ENCODE peak calls at places on chromosomes 12 and 14, in eight cellular contexts. T, E, K, V, S, M, J and O are unnamed samples.

GRCh38 chr12:41213107-41213506 is 25.0 kb downstream of the PDZRN4 start:
- DNase-seq in T (no peak), E (no peak), K (no peak), V (no peak), S (no peak), M (no peak), J (no peak), O (no peak)

GRCh38 chr14:52998376-52999010 is 47.6 kb upstream of the FERMT2 start:
- DNase-seq in T (peak), E (no peak), K (no peak), V (peak), S (no peak), M (no peak), J (no peak), O (no peak)

GRCh38 chr14:99316281-99317163 is 44.5 kb upstream of the BCL11B start:
- DNase-seq in T (no peak), E (no peak), K (no peak), V (no peak), S (no peak), M (peak), J (no peak), O (no peak)

GRCh38 chr12:132623072-132623869 is 4.7 kb downstream of the P2RX2 start:
- DNase-seq in T (no peak), E (no peak), K (no peak), V (no peak), S (no peak), M (no peak), J (no peak), O (no peak)

GRCh38 chr12:20931894-20932293 is 121.4 kb downstream of the SLCO1B3 start:
- DNase-seq in T (no peak), E (no peak), K (no peak), V (no peak), S (no peak), M (no peak), J (no peak), O (no peak)

GRCh38 chr12:9717070-9717925 is 15.6 kb downstream of the CLECL1 start:
- DNase-seq in T (no peak), E (no peak), K (no peak), V (no peak), S (no peak), M (no peak), J (no peak), O (no peak)

GRCh38 chr14:58193542-58193941 is 6.4 kb upstream of the ACTR10 start:
- DNase-seq in T (no peak), E (no peak), K (no peak), V (no peak), S (no peak), M (no peak), J (no peak), O (no peak)

GRCh38 chr14:49999216-49999761 is 106.4 kb downstream of the ARF6 start:
- DNase-seq in T (peak), E (peak), K (peak), V (peak), S (peak), M (peak), J (peak), O (peak)

GRCh38 chr14:63383776-63384367 is 65.1 kb upstream of the GPHB5 start:
- DNase-seq in T (no peak), E (no peak), K (no peak), V (no peak), S (no peak), M (no peak), J (peak), O (no peak)

GRCh38 chr14:51774209-51774608 is 86.2 kb upstream of the GNG2 start:
- DNase-seq in T (no peak), E (no peak), K (no peak), V (no peak), S (no peak), M (no peak), J (no peak), O (no peak)

GRCh38 chr12:114355389-114356088 is 50.4 kb downstream of the TBX5 start:
- DNase-seq in T (no peak), E (no peak), K (peak), V (no peak), S (no peak), M (no peak), J (no peak), O (no peak)

GRCh38 chr12:108856428-108857157 is 790 bp downstream of the SSH1 start:
- DNase-seq in T (peak), E (no peak), K (peak), V (peak), S (no peak), M (peak), J (peak), O (peak)

GRCh38 chr14:40909906-40910305 is 696.8 kb upstream of the LRFN5 start:
- DNase-seq in T (no peak), E (no peak), K (no peak), V (no peak), S (no peak), M (no peak), J (no peak), O (no peak)

GRCh38 chr14:80426686-80427085 is 215.4 kb upstream of the DIO2 start:
- DNase-seq in T (peak), E (no peak), K (no peak), V (peak), S (no peak), M (no peak), J (no peak), O (no peak)

GRCh38 chr12:64943686-64944085 is 119.2 kb downstream of the TBC1D30 start:
- DNase-seq in T (peak), E (no peak), K (no peak), V (peak), S (no peak), M (no peak), J (no peak), O (no peak)

GRCh38 chr14:103872492-103873113 is 25.2 kb upstream of the PPP1R13B start:
- DNase-seq in T (no peak), E (no peak), K (no peak), V (no peak), S (no peak), M (no peak), J (no peak), O (no peak)

GRCh38 chr12:6820171-6820570 is 1.4 kb upstream of the GPR162 start:
- DNase-seq in T (no peak), E (no peak), K (no peak), V (no peak), S (no peak), M (no peak), J (no peak), O (no peak)

GRCh38 chr12:104870797-104871196 is 87.3 kb downstream of the SLC41A2 start:
- DNase-seq in T (no peak), E (no peak), K (no peak), V (no peak), S (no peak), M (no peak), J (no peak), O (no peak)

GRCh38 chr14:61280092-61280525 is 1.0 kb downstream of the TMEM30B start:
- DNase-seq in T (no peak), E (peak), K (peak), V (no peak), S (no peak), M (peak), J (peak), O (peak)

GRCh38 chr12:121933522-121934317 is 15.3 kb downstream of the CFAP251 start:
- DNase-seq in T (peak), E (no peak), K (peak), V (peak), S (no peak), M (no peak), J (no peak), O (no peak)

GRCh38 chr12:10967409-10967808 is 19.3 kb downstream of the TAS2R50 start:
- DNase-seq in T (peak), E (no peak), K (no peak), V (peak), S (no peak), M (no peak), J (no peak), O (no peak)

GRCh38 chr12:125249066-125249824 is 184.0 kb downstream of the AACS start:
- DNase-seq in T (no peak), E (no peak), K (no peak), V (no peak), S (no peak), M (no peak), J (no peak), O (no peak)

GRCh38 chr12:115245005-115245404 is 561.0 kb upstream of the TBX3 start:
- DNase-seq in T (no peak), E (no peak), K (no peak), V (no peak), S (no peak), M (no peak), J (no peak), O (no peak)

GRCh38 chr12:75710361-75711069 is 199.1 kb upstream of the KRR1 start:
- DNase-seq in T (no peak), E (no peak), K (no peak), V (no peak), S (no peak), M (no peak), J (no peak), O (no peak)

GRCh38 chr12:118061876-118062791 is 1.2 kb upstream of the WSB2 start:
- DNase-seq in T (peak), E (no peak), K (peak), V (peak), S (peak), M (peak), J (peak), O (no peak)